ENCODE peak calls at places on chromosomes 4 and X, in five cellular contexts. P, U, R, Z and Y are unnamed samples.

GRCh38 chr4:76690906-76691275 is 207.1 kb downstream of the SOWAHB start:
- DNase-seq in P (no peak), U (no peak), R (no peak), Z (no peak), Y (peak)

GRCh38 chr4:40719008-40719623 is 30.6 kb upstream of the NSUN7 start:
- DNase-seq in P (no peak), U (no peak), R (peak), Z (peak), Y (peak)

GRCh38 chr4:173272987-173273386 is 61.2 kb downstream of the HMGB2 start:
- DNase-seq in P (no peak), U (no peak), R (no peak), Z (no peak), Y (no peak)

GRCh38 chrX:154967603-154968002 is 54.9 kb downstream of the F8 start:
- DNase-seq in P (no peak), U (no peak), R (no peak), Z (no peak), Y (no peak)

GRCh38 chr4:156705291-156705690 is 266.3 kb downstream of the PDGFC start:
- DNase-seq in P (no peak), U (no peak), R (no peak), Z (no peak), Y (no peak)

GRCh38 chr4:37719021-37719420 is 32.8 kb upstream of the RELL1 start:
- DNase-seq in P (no peak), U (no peak), R (no peak), Z (no peak), Y (no peak)

GRCh38 chrX:77561372-77561771 is 114.2 kb downstream of the FGF16 start:
- DNase-seq in P (no peak), U (no peak), R (no peak), Z (no peak), Y (no peak)

GRCh38 chr4:7900351-7900750 is 39.3 kb downstream of the AFAP1 start:
- DNase-seq in P (no peak), U (no peak), R (no peak), Z (no peak), Y (no peak)

GRCh38 chr4:87896020-87896621 is 63.4 kb downstream of the MEPE start:
- DNase-seq in P (peak), U (no peak), R (no peak), Z (no peak), Y (no peak)

GRCh38 chr4:71189471-71189870 is 149.3 kb upstream of the SLC4A4 start:
- DNase-seq in P (no peak), U (no peak), R (no peak), Z (no peak), Y (peak)

GRCh38 chr4:71188951-71189350 is 149.9 kb upstream of the SLC4A4 start:
- DNase-seq in P (no peak), U (no peak), R (no peak), Z (no peak), Y (no peak)

GRCh38 chr4:71187399-71188196 is 151.2 kb upstream of the SLC4A4 start:
- DNase-seq in P (peak), U (peak), R (peak), Z (no peak), Y (peak)

GRCh38 chr4:71186566-71187398 is 152.0 kb upstream of the SLC4A4 start:
- DNase-seq in P (peak), U (peak), R (peak), Z (no peak), Y (no peak)

GRCh38 chr4:71188197-71188625 is 150.6 kb upstream of the SLC4A4 start:
- DNase-seq in P (no peak), U (no peak), R (peak), Z (no peak), Y (no peak)
- H3K4me3 ChIP-seq in P (peak), U (peak), R (peak), Z (no peak), Y (peak)

GRCh38 chrX:68238568-68238967 is 194.7 kb downstream of the OPHN1 start:
- DNase-seq in P (no peak), U (no peak), R (no peak), Z (peak), Y (no peak)
- TF ChIP-seq CTCF in P (peak), U (peak), R (peak), Z (peak), Y (peak)

GRCh38 chrX:40998123-40998522 is 87.1 kb upstream of the USP9X start:
- DNase-seq in P (no peak), U (no peak), R (no peak), Z (no peak), Y (no peak)

GRCh38 chrX:41002021-41002420 is 83.2 kb upstream of the USP9X start:
- DNase-seq in P (no peak), U (no peak), R (no peak), Z (no peak), Y (no peak)

GRCh38 chrX:41001327-41001726 is 83.9 kb upstream of the USP9X start:
- DNase-seq in P (no peak), U (no peak), R (peak), Z (no peak), Y (no peak)

DNA sequence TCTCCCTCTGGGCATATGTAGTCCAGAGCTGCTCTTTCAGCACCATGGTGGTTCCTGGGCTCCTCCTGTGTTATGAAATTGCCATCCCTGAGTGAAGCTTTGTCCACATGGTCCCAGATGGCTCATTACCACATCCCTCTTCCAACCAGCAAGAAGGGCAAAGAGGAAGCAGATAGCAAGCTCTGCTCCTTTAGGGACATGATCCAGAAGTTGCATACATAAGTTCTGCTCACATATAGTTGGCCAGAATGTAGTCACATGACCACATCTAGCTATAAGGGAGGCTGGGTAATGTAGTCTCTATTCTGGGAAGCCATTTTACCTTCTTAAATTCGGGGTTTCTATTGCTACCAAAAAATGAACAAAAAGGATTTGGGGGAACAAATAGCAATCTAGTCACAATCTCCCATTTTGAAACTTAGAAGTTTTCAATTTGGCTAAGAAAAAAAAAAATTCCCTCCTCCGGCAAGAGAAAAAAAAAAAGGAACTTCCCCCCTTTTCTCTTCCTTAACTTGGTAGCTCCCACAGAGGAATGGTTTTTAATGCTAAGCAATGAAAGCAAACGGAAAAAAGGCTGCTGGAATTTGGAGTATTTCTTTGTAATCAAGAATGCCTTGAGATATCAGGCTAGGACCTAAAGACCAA is 88.2 kb upstream of the USP9X start:
- DNase-seq in P (no peak), U (no peak), R (peak), Z (peak), Y (peak)
- H3K4me3 ChIP-seq in P (no peak), U (no peak), R (no peak), Z (peak), Y (no peak)

DNA sequence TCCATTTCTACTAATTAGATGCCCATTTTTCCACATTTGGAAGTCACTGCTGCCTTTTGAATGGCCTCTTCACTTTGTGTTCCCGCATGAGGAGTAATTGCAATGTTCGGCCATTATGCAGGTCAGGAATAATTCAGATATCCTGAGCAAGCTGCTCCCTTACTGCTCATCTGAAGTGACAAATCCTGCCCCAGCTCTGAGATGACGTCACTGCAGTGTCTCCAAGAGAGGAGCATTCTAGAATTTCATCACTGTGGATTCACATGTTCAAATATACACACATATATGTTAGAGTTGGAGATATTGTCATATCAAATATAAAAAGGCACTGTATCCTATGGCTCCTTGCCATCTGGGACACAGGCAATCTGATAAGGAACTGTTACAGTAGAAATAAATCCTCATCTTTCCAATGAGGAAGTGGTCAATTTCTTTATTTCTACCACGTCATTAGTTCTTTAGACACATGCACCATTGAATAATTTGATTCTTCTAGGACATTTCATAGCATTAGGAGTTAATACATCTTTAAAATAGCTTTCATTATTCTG is 706.9 kb upstream of the TENM3 start:
- DNase-seq in P (no peak), U (no peak), R (no peak), Z (no peak), Y (peak)
- TF ChIP-seq CTCF in P (no peak), U (no peak), R (no peak), Z (no peak), Y (no peak)

DNA sequence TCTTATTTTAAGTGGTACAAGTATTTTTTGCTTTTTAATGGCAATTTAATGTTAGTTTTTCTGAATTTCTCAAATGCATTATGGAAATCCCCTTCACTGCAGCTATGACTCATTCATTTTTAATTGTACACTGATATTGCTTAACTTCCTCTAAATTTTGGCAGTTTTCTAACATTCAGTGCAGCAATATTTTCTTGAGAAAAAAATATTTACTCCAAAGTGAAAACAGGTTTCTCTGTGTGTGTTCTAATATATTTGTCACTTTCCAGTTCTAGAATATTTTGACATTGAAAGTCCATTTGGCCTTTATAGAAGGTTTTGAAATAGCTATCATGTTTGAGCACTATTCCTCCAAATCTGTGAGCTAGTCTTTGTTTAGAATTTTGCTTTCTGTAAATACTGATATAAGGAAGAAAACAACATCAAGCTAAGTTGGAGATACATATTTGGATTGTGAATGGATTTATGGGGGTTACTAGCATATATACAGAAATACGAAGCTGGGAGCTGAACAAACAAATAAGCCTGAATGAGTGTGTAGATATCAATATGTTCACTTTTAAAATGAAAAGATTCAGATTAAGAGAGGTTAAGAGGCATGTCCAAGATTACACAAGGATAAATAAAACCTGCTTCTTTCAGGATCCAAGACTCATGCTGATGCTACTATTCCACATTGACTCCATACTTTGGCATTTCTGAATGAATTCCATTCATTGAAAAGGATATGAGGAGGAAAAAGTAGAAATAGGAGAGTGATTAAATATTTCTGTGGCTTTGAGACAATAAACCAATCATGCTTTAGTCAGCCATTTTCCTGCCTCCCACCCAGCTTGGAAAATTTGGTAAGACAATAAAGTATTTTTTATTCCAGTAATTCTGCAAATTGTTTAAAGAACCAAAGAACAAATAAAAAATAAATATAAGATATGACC is 57.4 kb upstream of the SLIT2 start:
- DNase-seq in P (no peak), U (no peak), R (no peak), Z (no peak), Y (no peak)
- H3K4me3 ChIP-seq in P (no peak), U (no peak), R (no peak), Z (no peak), Y (no peak)

DNA sequence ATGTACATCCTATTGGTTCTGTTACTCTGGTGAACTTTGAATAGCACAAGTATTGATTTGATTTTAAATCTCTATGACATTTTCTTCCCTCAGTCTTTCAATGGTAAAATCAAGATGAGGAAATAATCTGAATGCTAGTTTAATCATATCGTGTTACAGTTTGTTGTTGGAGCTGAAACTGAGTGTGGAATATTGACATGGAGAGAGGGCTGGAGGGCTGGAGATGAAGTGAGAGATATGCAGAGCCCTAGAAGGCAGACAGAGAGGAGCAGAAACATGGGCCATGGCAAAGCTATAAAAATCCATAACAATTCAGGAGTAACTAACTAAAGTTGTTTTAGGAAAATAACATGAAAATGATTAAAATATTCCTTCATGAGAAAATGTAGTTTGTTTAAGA is 141.1 kb downstream of the BANK1 start:
- DNase-seq in P (no peak), U (no peak), R (no peak), Z (no peak), Y (no peak)
- TF ChIP-seq CTCF in P (no peak), U (no peak), R (no peak), Z (no peak), Y (no peak)

GRCh38 chr4:26028133-26028792 is 114.2 kb downstream of the SMIM20 start:
- DNase-seq in P (no peak), U (no peak), R (no peak), Z (no peak), Y (no peak)
- H3K4me3 ChIP-seq in P (no peak), U (no peak), R (no peak), Z (no peak), Y (no peak)

GRCh38 chr4:142660728-142661127 is 185.4 kb downstream of the INPP4B start:
- DNase-seq in P (no peak), U (no peak), R (no peak), Z (no peak), Y (no peak)
- TF ChIP-seq CTCF in P (no peak), U (no peak), R (no peak), Z (peak), Y (no peak)